ENCODE peak calls at places on chromosomes 7 and 10, in five cellular contexts. G is fibroblast of pulmonary artery, J is transverse colon, Q is IMR-90, R is brain microvascular endothelial cell. M is an unnamed sample.

GRCh38 chr7:157541796-157542668 is 205.2 kb downstream of the DNAJB6 start:
- DNase-seq in R (no peak), Q (no peak), J (no peak), G (no peak), M (no peak)

GRCh38 chr7:33379891-33380525 is 250.6 kb downstream of the BBS9 start:
- DNase-seq in G (no peak), R (no peak), J (no peak), Q (no peak), M (peak)

GRCh38 chr10:111830360-111830759 is 353.2 kb downstream of the GPAM start:
- DNase-seq in Q (no peak), R (no peak), G (no peak), J (no peak), M (no peak)

GRCh38 chr10:99583702-99584101 is 36.5 kb downstream of the SLC25A28 start:
- DNase-seq in G (no peak), Q (no peak), J (no peak), R (no peak), M (no peak)

GRCh38 chr10:116990276-116990800 is 14.6 kb downstream of the SHTN1 start:
- DNase-seq in G (no peak), R (no peak), Q (no peak), J (no peak), M (no peak)

GRCh38 chr10:36738738-36739431 is 386.5 kb upstream of the ANKRD30A start:
- DNase-seq in R (no peak), Q (no peak), G (no peak), J (no peak), M (peak)

GRCh38 chr7:112407261-112407660 is 43.0 kb upstream of the IFRD1 start:
- DNase-seq in J (no peak), Q (no peak), R (no peak), G (no peak), M (no peak)

GRCh38 chr10:132580617-132581016 is 43.0 kb downstream of the INPP5A start:
- DNase-seq in J (no peak), G (no peak), Q (no peak), R (no peak), M (no peak)

GRCh38 chr7:18961997-18962396 is 155.4 kb downstream of the TWIST1 start:
- DNase-seq in J (no peak), R (no peak), G (peak), Q (peak), M (no peak)

GRCh38 chr7:132410385-132410784 is 165.9 kb downstream of the PLXNA4 start:
- DNase-seq in G (peak), R (no peak), J (no peak), Q (no peak), M (no peak)

GRCh38 chr10:47254611-47255010 is 45.4 kb upstream of the GDF10 start:
- DNase-seq in G (no peak), R (no peak), J (no peak), Q (no peak), M (no peak)

GRCh38 chr7:36605261-36605660 is 119.0 kb downstream of the AOAH start:
- DNase-seq in R (no peak), G (no peak), J (no peak), Q (no peak), M (peak)

DNA sequence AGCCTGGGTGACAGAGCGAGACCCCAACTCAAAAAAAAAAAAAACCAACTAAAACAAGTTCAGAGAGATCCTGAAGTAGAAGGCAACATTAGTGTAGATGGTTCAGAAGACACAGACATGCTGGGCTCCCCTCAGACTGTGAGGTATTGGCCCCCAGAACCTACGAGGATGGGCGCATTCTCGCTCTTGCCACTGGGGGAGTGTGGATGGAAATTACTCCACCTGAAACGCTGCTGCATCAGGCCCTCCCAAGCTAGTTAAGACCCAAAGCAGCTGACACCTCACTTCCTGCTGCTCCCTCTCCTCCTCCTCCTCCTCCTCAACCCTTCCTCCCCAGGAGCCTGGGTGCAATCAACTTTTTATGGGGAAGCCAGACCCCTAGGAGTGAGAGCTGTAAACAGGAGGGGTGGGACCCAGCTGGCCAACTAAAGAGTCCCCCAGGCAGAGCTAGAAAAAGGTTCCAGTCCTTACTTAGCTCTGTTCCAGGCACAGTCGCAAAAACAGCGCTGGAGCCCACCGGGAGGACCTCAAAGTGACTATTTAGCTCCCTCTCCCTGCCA is 7.4 kb downstream of the SH3PXD2A start:
- DNase-seq in G (no peak), R (no peak), Q (no peak), J (no peak), M (no peak)
- TF ChIP-seq CTCF in G (peak), R (peak), Q (peak), J (peak), M (peak)

GRCh38 chr10:45461034-45461433 is 87.0 kb downstream of the ALOX5 start:
- DNase-seq in G (no peak), Q (peak), J (peak), R (no peak), M (no peak)
- H3K4me3 ChIP-seq in G (no peak), Q (no peak), J (no peak), R (no peak), M (no peak)

GRCh38 chr7:31126976-31127375 is 74.9 kb downstream of the ADCYAP1R1 start:
- DNase-seq in G (peak), J (no peak), Q (peak), R (peak), M (peak)

GRCh38 chr7:31123726-31124125 is 71.6 kb downstream of the ADCYAP1R1 start:
- DNase-seq in Q (no peak), R (no peak), J (no peak), G (no peak), M (no peak)

GRCh38 chr7:31125171-31125570 is 73.1 kb downstream of the ADCYAP1R1 start:
- DNase-seq in R (no peak), G (no peak), J (no peak), Q (no peak), M (no peak)

GRCh38 chr7:31133497-31133896 is 81.4 kb downstream of the ADCYAP1R1 start:
- DNase-seq in J (no peak), R (no peak), G (peak), Q (no peak), M (no peak)

GRCh38 chr7:31129067-31129466 is 77.0 kb downstream of the ADCYAP1R1 start:
- DNase-seq in G (no peak), Q (no peak), J (no peak), R (no peak), M (no peak)
- TF ChIP-seq CTCF in G (no peak), Q (no peak), J (no peak), R (peak), M (peak)

GRCh38 chr7:96143495-96144259 is 178.2 kb downstream of the SLC25A13 start:
- DNase-seq in R (no peak), G (no peak), J (no peak), Q (no peak), M (no peak)

GRCh38 chr7:96144260-96144526 is 177.7 kb downstream of the SLC25A13 start:
- DNase-seq in R (no peak), G (no peak), Q (peak), J (no peak), M (no peak)
- H3K4me3 ChIP-seq in R (no peak), G (no peak), Q (no peak), J (no peak), M (no peak)

GRCh38 chr10:69232736-69233135 is 12.6 kb downstream of the HKDC1 start:
- DNase-seq in J (peak), Q (no peak), G (no peak), R (no peak), M (no peak)
- TF ChIP-seq CTCF in J (no peak), Q (no peak), G (no peak), R (no peak), M (no peak)

GRCh38 chr7:31335161-31335888 is 5.2 kb downstream of the NEUROD6 start:
- DNase-seq in R (no peak), Q (no peak), J (no peak), G (no peak), M (no peak)
- H3K4me3 ChIP-seq in R (no peak), Q (no peak), J (no peak), G (no peak), M (no peak)

GRCh38 chr10:97333351-97333600 is 1.3 kb downstream of the FRAT2 start:
- DNase-seq in Q (peak), R (no peak), G (peak), J (no peak), M (no peak)
- TF ChIP-seq CTCF in Q (no peak), R (peak), G (peak), J (no peak), M (no peak)

GRCh38 chr10:103100620-103101019 is 92.5 kb downstream of the NT5C2 start:
- DNase-seq in Q (no peak), G (no peak), R (no peak), J (no peak), M (no peak)
- H3K4me3 ChIP-seq in Q (no peak), G (no peak), R (no peak), J (no peak), M (no peak)

M was measured in bronchial epithelial cell.